ENCODE peak calls at places on chromosomes 7 and 10, in six cellular contexts. G is sigmoid colon, O is AG09309, E is IMR-90, N is cardiac muscle cell, Z is brain microvascular endothelial cell. V is an unnamed sample.
A peak's percentile ranks its signal among the peaks of the same experiment; 100 is the strongest.

GRCh38 chr7:6031567-6031966 is 391 bp downstream of the ANKRD61 start:
- DNase-seq in G (no peak), O (no peak), E (no peak), N (no peak), Z (no peak), V (no peak)

GRCh38 chr7:46058424-46058823 is 137.4 kb upstream of the IGFBP3 start:
- DNase-seq in G (no peak), O (peak; percentile 55), E (peak; percentile 80), N (peak; percentile 44), Z (peak; percentile 4), V (no peak)

GRCh38 chr7:27048438-27048837 is 47.4 kb downstream of the HOXA1 start:
- DNase-seq in G (no peak), O (no peak), E (no peak), N (no peak), Z (no peak), V (no peak)

GRCh38 chr10:21726601-21727295 is 192.7 kb downstream of the MLLT10 start:
- DNase-seq in G (no peak), O (no peak), E (peak; percentile 26), N (no peak), Z (no peak), V (no peak)

GRCh38 chr10:13219685-13220670 is 14.2 kb downstream of the UCMA start:
- DNase-seq in G (peak; percentile 26), O (no peak), E (peak; percentile 7), N (peak; percentile 15), Z (no peak), V (peak; percentile 2)

GRCh38 chr7:44219371-44220045 is 18.7 kb downstream of the YKT6 start:
- DNase-seq in G (peak; percentile 48), O (no peak), E (no peak), N (no peak), Z (no peak), V (no peak)

GRCh38 chr10:98316156-98316555 is 48.2 kb upstream of the LOXL4 start:
- DNase-seq in G (no peak), O (no peak), E (no peak), N (no peak), Z (no peak), V (no peak)

GRCh38 chr10:18583575-18584270 is 67.7 kb downstream of the NSUN6 start:
- DNase-seq in G (no peak), O (no peak), E (no peak), N (peak; percentile 30), Z (no peak), V (no peak)

GRCh38 chr7:141460781-141461715 is 90.2 kb upstream of the AGK start:
- DNase-seq in G (no peak), O (no peak), E (no peak), N (no peak), Z (no peak), V (no peak)

GRCh38 chr7:101235050-101235449 is 2.6 kb downstream of the CLDN15 start:
- DNase-seq in G (no peak), O (no peak), E (no peak), N (no peak), Z (no peak), V (no peak)

GRCh38 chr10:98536551-98536950 is 89.8 kb upstream of the HPS1 start:
- DNase-seq in G (no peak), O (no peak), E (peak; percentile 3), N (no peak), Z (no peak), V (no peak)

GRCh38 chr10:86439544-86439943 is 72.9 kb upstream of the GRID1 start:
- DNase-seq in G (peak; percentile 91), O (peak; percentile 81), E (peak; percentile 97), N (peak; percentile 94), Z (peak; percentile 98), V (peak; percentile 24)

GRCh38 chr7:123666492-123666891 is 10.8 kb downstream of the LMOD2 start:
- DNase-seq in G (no peak), O (no peak), E (no peak), N (no peak), Z (no peak), V (no peak)

GRCh38 chr7:17524746-17525145 is 226.3 kb downstream of the AHR start:
- DNase-seq in G (no peak), O (no peak), E (peak; percentile 65), N (peak; percentile 40), Z (peak; percentile 81), V (no peak)

GRCh38 chr10:29329420-29329819 is 40.5 kb downstream of the LYZL1 start:
- DNase-seq in G (no peak), O (peak; percentile 23), E (peak; percentile 20), N (peak; percentile 39), Z (no peak), V (no peak)

GRCh38 chr7:155597753-155598140 is 46.7 kb upstream of the RBM33 start:
- DNase-seq in G (no peak), O (no peak), E (no peak), N (peak; percentile 22), Z (no peak), V (no peak)

GRCh38 chr10:99524736-99525380 is 7.9 kb upstream of the NKX2-3 start:
- DNase-seq in G (no peak), O (no peak), E (no peak), N (no peak), Z (no peak), V (no peak)

GRCh38 chr10:19144206-19144605 is 95.6 kb downstream of the MALRD1 start:
- DNase-seq in G (no peak), O (no peak), E (no peak), N (no peak), Z (no peak), V (no peak)

GRCh38 chr7:26326211-26326610 is 34.5 kb downstream of the SNX10 start:
- DNase-seq in G (no peak), O (no peak), E (no peak), N (no peak), Z (no peak), V (no peak)

GRCh38 chr10:107163904-107164861 is at the start of gene SORCS1:
- DNase-seq in G (peak; percentile 78), O (no peak), E (no peak), N (no peak), Z (no peak), V (no peak)

GRCh38 chr10:3996697-3997096 is 211.7 kb upstream of the KLF6 start:
- DNase-seq in G (no peak), O (no peak), E (no peak), N (no peak), Z (no peak), V (no peak)

GRCh38 chr7:135808206-135808605 is 59.6 kb upstream of the FAM180A start:
- DNase-seq in G (no peak), O (no peak), E (no peak), N (no peak), Z (no peak), V (no peak)

GRCh38 chr7:107579546-107579880 is 533 bp upstream of the BCAP29 start:
- DNase-seq in G (no peak), O (no peak), E (peak; percentile 28), N (no peak), Z (peak; percentile 22), V (no peak)

GRCh38 chr7:107581387-107582013 is 1.5 kb downstream of the BCAP29 start:
- DNase-seq in G (no peak), O (no peak), E (no peak), N (no peak), Z (no peak), V (no peak)

GRCh38 chr7:107582906-107583305 is 2.9 kb downstream of the BCAP29 start:
- DNase-seq in G (no peak), O (no peak), E (no peak), N (peak; percentile 15), Z (no peak), V (no peak)

GRCh38 chr7:107580716-107581383 is 804 bp downstream of the BCAP29 start:
- DNase-seq in G (no peak), O (no peak), E (no peak), N (no peak), Z (no peak), V (no peak)

GRCh38 chr7:107579881-107580715 is at the start of gene BCAP29:
- DNase-seq in G (peak; percentile 84), O (no peak), E (peak; percentile 25), N (peak; percentile 70), Z (peak; percentile 24), V (no peak)
- TF ChIP-seq CTCF in G (no peak), O (peak; percentile 32), E (peak; percentile 9), N (peak; percentile 9), Z (peak; percentile 32), V (no peak)

DNA sequence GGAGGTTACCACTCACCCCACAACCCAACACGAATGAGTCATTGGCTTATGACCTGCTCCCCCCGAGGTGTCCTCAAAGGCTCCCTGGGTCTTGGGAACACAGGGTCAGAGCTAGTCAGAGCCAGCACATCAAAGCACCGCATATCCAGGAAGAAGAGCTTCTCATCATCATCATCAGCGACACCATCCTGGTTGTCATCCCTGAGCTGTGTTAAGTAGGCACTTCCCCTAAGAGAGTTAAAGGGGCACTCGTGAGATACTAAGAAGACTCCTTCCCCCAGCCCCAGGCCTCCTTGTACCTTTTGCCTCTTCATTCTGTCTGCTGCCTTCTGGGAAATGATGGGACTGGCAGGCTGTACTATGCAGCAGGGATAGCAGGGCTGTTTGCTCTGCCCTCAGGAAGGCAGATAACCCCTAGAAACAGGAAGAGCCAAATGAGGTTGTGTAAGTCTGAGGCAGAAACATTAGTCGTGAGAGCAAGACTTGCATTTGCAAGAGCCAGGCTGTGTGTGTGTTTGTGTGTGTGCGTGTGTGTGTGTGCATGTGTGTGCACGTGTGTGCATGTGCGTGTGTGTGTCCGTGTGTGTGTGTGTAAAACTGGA is 11.1 kb upstream of the CPA1 start:
- DNase-seq in G (no peak), O (peak; percentile 76), E (peak; percentile 75), N (peak; percentile 97), Z (peak; percentile 78), V (no peak)
- H3K4me3 ChIP-seq in G (no peak overlapping the region), O (no peak overlapping the region), E (no peak overlapping the region), N (no peak overlapping the region), Z (no peak overlapping the region), V (no peak overlapping the region)

GRCh38 chr10:91208645-91209044 is 11.8 kb upstream of the PCGF5 start:
- DNase-seq in G (no peak), O (no peak), E (no peak), N (no peak), Z (no peak), V (no peak)
- TF ChIP-seq CTCF in G (no peak), O (no peak), E (no peak), N (no peak), Z (no peak), V (no peak)

GRCh38 chr7:12403287-12404181 is at the start of gene VWDE:
- DNase-seq in G (no peak), O (no peak), E (no peak), N (peak; percentile 13), Z (no peak), V (no peak)

GRCh38 chr7:12401538-12402364 is 1.9 kb downstream of the VWDE start:
- DNase-seq in G (no peak), O (no peak), E (no peak), N (no peak), Z (no peak), V (no peak)

GRCh38 chr7:12398186-12398585 is 5.5 kb downstream of the VWDE start:
- DNase-seq in G (no peak), O (no peak), E (no peak), N (no peak), Z (no peak), V (no peak)

GRCh38 chr7:12397671-12398070 is 6.0 kb downstream of the VWDE start:
- DNase-seq in G (no peak), O (no peak), E (no peak), N (no peak), Z (no peak), V (no peak)

GRCh38 chr7:12402365-12402725 is 1.3 kb downstream of the VWDE start:
- DNase-seq in G (no peak), O (no peak), E (no peak), N (no peak), Z (no peak), V (no peak)
- H3K4me3 ChIP-seq in G (no peak overlapping the region), O (no peak overlapping the region), E (no peak overlapping the region), N (peak overlapping the region; percentile 42), Z (no peak overlapping the region), V (no peak overlapping the region)

GRCh38 chr10:15439381-15439837 is 68.3 kb upstream of the FAM171A1 start:
- DNase-seq in G (peak; percentile 70), O (no peak), E (peak; percentile 11), N (peak; percentile 86), Z (peak; percentile 41), V (no peak)
- TF ChIP-seq CTCF in G (no peak), O (peak; percentile 60), E (peak; percentile 26), N (peak; percentile 59), Z (peak; percentile 74), V (peak; percentile 19)

V was measured in HFF-Myc.